ENCODE peak calls at places on chromosomes 12 and 14, in eight cellular contexts. G is stimulated activated CD8-positive, alpha-beta memory T cell treated with anti-CD3 and anti-CD28 coated beads, Interleukin-15, amount 100 ng/mL, for 24 hours; S is lung microvascular endothelial cell; N is neuronal stem cell; H is KBM-7; R is Calu3; V is NCI-H446 treated with DMSO at 0.1 percent for 48 hours; D is NCI-H510A. E is an unnamed sample.
A peak's percentile ranks its signal among the peaks of the same experiment; 100 is the strongest.

GRCh38 chr14:54537651-54538050 is 27.9 kb downstream of the CGRRF1 start:
- DNase-seq in G (no peak), R (no peak), D (no peak), H (no peak), S (no peak), V (no peak), N (no peak), E (no peak)

GRCh38 chr12:24780969-24781368 is 167.9 kb downstream of the BCAT1 start:
- DNase-seq in H (no peak), R (no peak), N (no peak), D (no peak), G (no peak), V (no peak), S (no peak), E (no peak)

GRCh38 chr12:75936525-75937450 is 94.8 kb downstream of the PHLDA1 start:
- DNase-seq in V (no peak), G (no peak), H (no peak), S (no peak), N (no peak), D (no peak), R (no peak), E (no peak)

GRCh38 chr14:65478596-65478995 is 66.1 kb downstream of the FUT8 start:
- DNase-seq in V (no peak), G (no peak), N (no peak), D (no peak), R (no peak), S (no peak), H (no peak), E (no peak)

GRCh38 chr14:53462931-53463778 is 310.0 kb upstream of the DDHD1 start:
- DNase-seq in S (no peak), V (no peak), N (no peak), D (no peak), R (no peak), G (no peak), H (no peak), E (no peak)

GRCh38 chr14:64761441-64762043 is 57.3 kb downstream of the PLEKHG3 start:
- DNase-seq in V (no peak), S (no peak), G (no peak), D (no peak), N (no peak), R (peak; percentile 33), H (no peak), E (no peak)

GRCh38 chr14:47626151-47627035 is 49.0 kb downstream of the MDGA2 start:
- DNase-seq in G (no peak), V (no peak), D (peak; percentile 38), S (no peak), R (no peak), H (no peak), N (no peak), E (no peak)

GRCh38 chr12:49367381-49368239 is at the start of gene SPATS2:
- DNase-seq in N (no peak), R (no peak), S (peak; percentile 64), H (peak; percentile 30), G (no peak), D (peak; percentile 40), V (no peak), E (no peak)

GRCh38 chr12:79776111-79776510 is 85.3 kb upstream of the PAWR start:
- DNase-seq in D (no peak), S (peak; percentile 36), G (no peak), V (no peak), H (no peak), R (no peak), N (no peak), E (no peak)

GRCh38 chr12:54304187-54304810 is 3.5 kb upstream of the NFE2 start:
- DNase-seq in S (no peak), R (peak; percentile 88), D (no peak), V (no peak), N (no peak), H (peak; percentile 99), G (no peak), E (peak; percentile 98)

GRCh38 chr12:68259318-68259940 is 6.0 kb upstream of the IL22 start:
- DNase-seq in D (no peak), S (no peak), V (no peak), N (no peak), R (no peak), H (no peak), G (no peak), E (no peak)

GRCh38 chr12:63965936-63966602 is 121.6 kb downstream of the SRGAP1 start:
- DNase-seq in V (no peak), S (no peak), N (no peak), G (no peak), R (no peak), H (no peak), D (no peak), E (no peak)

GRCh38 chr14:66650491-66650911 is 142.6 kb downstream of the GPHN start:
- DNase-seq in R (peak; percentile 32), D (no peak), H (no peak), S (peak; percentile 78), G (no peak), N (no peak), V (no peak), E (no peak)

GRCh38 chr12:116059901-116060300 is 217.6 kb downstream of the MED13L start:
- DNase-seq in H (no peak), G (no peak), V (no peak), N (no peak), S (no peak), R (no peak), D (no peak), E (no peak)

GRCh38 chr14:45298427-45299117 is 45.6 kb upstream of the MIS18BP1 start:
- DNase-seq in S (no peak), H (no peak), G (no peak), R (no peak), V (no peak), D (no peak), N (no peak), E (no peak)

GRCh38 chr12:754238-754816 is 1.9 kb downstream of the WNK1 start:
- DNase-seq in G (no peak), S (peak; percentile 28), D (no peak), H (no peak), R (no peak), N (no peak), V (no peak), E (no peak)

GRCh38 chr12:83573676-83574075 is 887.0 kb downstream of the TMTC2 start:
- DNase-seq in G (no peak), V (no peak), S (no peak), R (peak; percentile 74), N (no peak), D (no peak), H (no peak), E (no peak)

GRCh38 chr12:9636807-9637206 is 29.1 kb upstream of the KLRB1 start:
- DNase-seq in N (no peak), D (no peak), H (no peak), V (no peak), S (no peak), R (no peak), G (no peak), E (no peak)

GRCh38 chr12:2668816-2669215 is 126.0 kb upstream of the FKBP4 start:
- DNase-seq in V (no peak), H (no peak), G (no peak), D (no peak), N (no peak), S (no peak), R (no peak), E (no peak)

GRCh38 chr14:78157855-78158436 is 12.2 kb upstream of the NRXN3 start:
- DNase-seq in D (no peak), N (peak; percentile 39), H (peak; percentile 31), G (no peak), R (peak; percentile 51), S (peak; percentile 5), V (no peak), E (peak; percentile 18)

GRCh38 chr14:72809063-72809462 is 84.8 kb downstream of the DPF3 start:
- DNase-seq in S (no peak), G (no peak), D (no peak), R (no peak), V (no peak), N (no peak), H (no peak), E (no peak)

GRCh38 chr12:70985850-70986249 is 65.3 kb upstream of the PTPRR start:
- DNase-seq in D (no peak), V (no peak), H (no peak), R (no peak), N (no peak), S (no peak), G (no peak), E (no peak)

GRCh38 chr14:89736866-89737265 is 217.7 kb downstream of the EFCAB11 start:
- DNase-seq in R (no peak), H (no peak), D (no peak), G (no peak), V (no peak), S (no peak), N (no peak), E (no peak)

GRCh38 chr14:34826661-34827060 is 48.5 kb downstream of the BAZ1A start:
- DNase-seq in V (no peak), R (no peak), S (no peak), G (no peak), D (no peak), H (no peak), N (no peak), E (no peak)

GRCh38 chr14:29937116-29937515 is 9.5 kb upstream of the PRKD1 start:
- DNase-seq in V (no peak), N (no peak), G (no peak), D (no peak), R (no peak), S (no peak), H (no peak), E (no peak)

GRCh38 chr14:64983439-64984310 is 3.0 kb upstream of the FNTB start:
- DNase-seq in S (peak; percentile 74), G (no peak), D (no peak), R (peak; percentile 37), H (peak; percentile 59), V (peak; percentile 15), N (no peak), E (peak; percentile 25)

GRCh38 chr12:113057565-113058485 is 1.3 kb downstream of the DTX1 start:
- DNase-seq in V (no peak), G (no peak), S (no peak), D (no peak), H (no peak), R (no peak), N (no peak), E (no peak)

GRCh38 chr14:73261520-73262426 is 24.5 kb downstream of the PAPLN start:
- DNase-seq in R (no peak), D (no peak), V (no peak), N (no peak), H (no peak), S (no peak), G (no peak), E (no peak)

GRCh38 chr14:89000007-89000942 is 175.8 kb downstream of the TTC8 start:
- DNase-seq in S (peak; percentile 16), R (peak; percentile 41), N (no peak), D (no peak), G (no peak), H (peak; percentile 88), V (peak; percentile 61), E (peak; percentile 23)

GRCh38 chr14:21298358-21298757 is 18.5 kb downstream of the RPGRIP1 start:
- DNase-seq in H (no peak), R (no peak), S (no peak), G (no peak), V (no peak), D (no peak), N (no peak), E (no peak)

GRCh38 chr14:65937079-65937803 is 524.7 kb downstream of the FUT8 start:
- DNase-seq in G (no peak), N (no peak), V (no peak), H (peak; percentile 53), S (no peak), D (no peak), R (no peak), E (no peak)

GRCh38 chr12:9064201-9064814 is 51.4 kb downstream of the A2M start:
- DNase-seq in D (peak; percentile 61), R (peak; percentile 70), N (peak; percentile 49), H (peak; percentile 65), G (no peak), V (no peak), S (peak; percentile 88), E (no peak)

GRCh38 chr14:67526676-67527459 is 6.2 kb upstream of the PLEKHH1 start:
- DNase-seq in R (peak; percentile 45), H (peak; percentile 67), D (peak; percentile 35), V (peak; percentile 11), S (peak; percentile 60), G (no peak), N (no peak), E (peak; percentile 39)

GRCh38 chr14:58807271-58807670 is 169.5 kb downstream of the DACT1 start:
- DNase-seq in D (no peak), H (no peak), G (no peak), R (no peak), V (no peak), N (no peak), S (no peak), E (no peak)

E was measured in GDM1.